ENCODE peak calls at places on chromosomes 7 and 10, in four cellular contexts. One of them, this sample, is unnamed.

GRCh38 chr7:64946772-64947171 is 43.7 kb downstream of the ZNF273 start:
- DNase-seq in frontal cortex: no peak
- DNase-seq in GM12891: no peak
- DNase-seq in endothelial cell: peak; percentile 57
- DNase-seq in this sample: peak; percentile 6

GRCh38 chr10:12476661-12477060 is 127.3 kb downstream of the CAMK1D start:
- DNase-seq in frontal cortex: no peak
- DNase-seq in GM12891: no peak
- DNase-seq in endothelial cell: no peak
- DNase-seq in this sample: no peak

GRCh38 chr7:11609071-11609470 is 222.9 kb downstream of the THSD7A start:
- DNase-seq in frontal cortex: no peak
- DNase-seq in GM12891: no peak
- DNase-seq in endothelial cell: no peak
- DNase-seq in this sample: no peak

GRCh38 chr10:14648042-14648765 is 126.5 kb downstream of the FAM107B start:
- DNase-seq in frontal cortex: no peak
- DNase-seq in GM12891: peak; percentile 49
- DNase-seq in endothelial cell: peak; percentile 60
- DNase-seq in this sample: peak; percentile 82

GRCh38 chr10:71630168-71630567 is 89.4 kb downstream of the C10orf105 start:
- DNase-seq in frontal cortex: no peak
- DNase-seq in GM12891: no peak
- DNase-seq in endothelial cell: no peak
- DNase-seq in this sample: no peak

GRCh38 chr10:70523549-70523948 is 45.0 kb downstream of the PALD1 start:
- DNase-seq in frontal cortex: no peak
- DNase-seq in GM12891: no peak
- DNase-seq in endothelial cell: no peak
- DNase-seq in this sample: no peak

GRCh38 chr10:11547111-11547625 is 64.3 kb downstream of the USP6NL start:
- DNase-seq in frontal cortex: no peak
- DNase-seq in GM12891: no peak
- DNase-seq in endothelial cell: no peak
- DNase-seq in this sample: no peak

GRCh38 chr10:128087884-128088695 is 38.1 kb downstream of the MKI67 start:
- DNase-seq in frontal cortex: no peak
- DNase-seq in GM12891: no peak
- DNase-seq in endothelial cell: peak; percentile 28
- DNase-seq in this sample: no peak

GRCh38 chr7:44097064-44097932 is 6.8 kb upstream of the AEBP1 start:
- DNase-seq in frontal cortex: no peak
- DNase-seq in GM12891: no peak
- DNase-seq in endothelial cell: no peak
- DNase-seq in this sample: no peak

GRCh38 chr7:127582361-127582760 is 3.0 kb downstream of the GCC1 start:
- DNase-seq in frontal cortex: no peak
- DNase-seq in GM12891: no peak
- DNase-seq in endothelial cell: no peak
- DNase-seq in this sample: no peak

GRCh38 chr10:45441791-45442190 is 67.8 kb downstream of the ALOX5 start:
- DNase-seq in frontal cortex: no peak
- DNase-seq in GM12891: no peak
- DNase-seq in endothelial cell: no peak
- DNase-seq in this sample: no peak

GRCh38 chr7:136925049-136925448 is 56.6 kb downstream of the CHRM2 start:
- DNase-seq in frontal cortex: no peak
- DNase-seq in GM12891: no peak
- DNase-seq in endothelial cell: no peak
- DNase-seq in this sample: no peak

GRCh38 chr7:102304668-102305067 is 18.0 kb downstream of the SH2B2 start:
- DNase-seq in frontal cortex: no peak
- DNase-seq in GM12891: no peak
- DNase-seq in endothelial cell: peak; percentile 40
- DNase-seq in this sample: no peak

GRCh38 chr10:43262043-43262901 is 4.6 kb downstream of the RASGEF1A start:
- DNase-seq in frontal cortex: no peak
- DNase-seq in GM12891: no peak
- DNase-seq in endothelial cell: no peak
- DNase-seq in this sample: peak; percentile 73

GRCh38 chr10:8065651-8066050 is 11.2 kb downstream of the GATA3 start:
- DNase-seq in frontal cortex: no peak
- DNase-seq in GM12891: no peak
- DNase-seq in endothelial cell: peak; percentile 53
- DNase-seq in this sample: no peak

This sample was measured in neuronal stem cell.